ENCODE peak calls at places on chromosomes 16 and 17, in seven cellular contexts. R, K, T, C, H, A and D are unnamed samples.

GRCh38 chr17:77391668-77392375 is 251.1 kb downstream of the SEC14L1 start:
- DNase-seq in T (no peak), A (peak), H (no peak), C (no peak), K (peak), R (no peak), D (peak)

GRCh38 chr16:87487361-87487924 is 5.4 kb downstream of the ZCCHC14 start:
- DNase-seq in R (no peak), T (no peak), C (no peak), K (no peak), A (peak), H (peak), D (no peak)

GRCh38 chr17:47634870-47635269 is 14.8 kb upstream of the KPNB1 start:
- DNase-seq in T (no peak), K (no peak), C (no peak), H (no peak), R (no peak), A (no peak), D (no peak)

GRCh38 chr17:81579821-81580321 is 27.7 kb upstream of the FAAP100 start:
- DNase-seq in T (no peak), K (peak), H (no peak), C (no peak), R (no peak), A (peak), D (no peak)

GRCh38 chr17:77151236-77151635 is 10.5 kb downstream of the SEC14L1 start:
- DNase-seq in T (no peak), A (no peak), H (no peak), C (no peak), R (no peak), K (no peak), D (no peak)

GRCh38 chr17:64503341-64503740 is 2.7 kb downstream of the DDX5 start:
- DNase-seq in R (no peak), T (no peak), H (no peak), K (no peak), C (no peak), A (no peak), D (no peak)

GRCh38 chr17:71110326-71110725 is 941.0 kb downstream of the KCNJ2 start:
- DNase-seq in K (no peak), A (no peak), H (no peak), T (no peak), R (no peak), C (no peak), D (no peak)

GRCh38 chr16:27917953-27918352 is 145.6 kb downstream of the GSG1L start:
- DNase-seq in K (no peak), A (no peak), C (no peak), T (no peak), H (no peak), R (no peak), D (no peak)

GRCh38 chr16:80664226-80664625 is 123.4 kb downstream of the DYNLRB2 start:
- DNase-seq in T (no peak), C (no peak), R (no peak), K (no peak), H (no peak), A (no peak), D (no peak)

GRCh38 chr16:81838794-81839193 is 59.7 kb downstream of the PLCG2 start:
- DNase-seq in H (no peak), K (peak), A (no peak), T (no peak), R (no peak), C (peak), D (no peak)

GRCh38 chr17:59221159-59221847 is 992 bp downstream of the GDPD1 start:
- DNase-seq in C (no peak), H (peak), A (no peak), K (peak), R (no peak), T (no peak), D (no peak)

GRCh38 chr16:85041184-85041928 is 13.8 kb downstream of the KIAA0513 start:
- DNase-seq in R (no peak), T (no peak), H (no peak), A (no peak), C (no peak), K (no peak), D (no peak)

GRCh38 chr17:7263071-7263800 is 958 bp upstream of the CLDN7 start:
- DNase-seq in K (no peak), C (peak), A (peak), H (no peak), T (peak), R (no peak), D (no peak)

GRCh38 chr16:81174644-81175324 is 63.7 kb upstream of the BCO1 start:
- DNase-seq in K (peak), T (no peak), A (no peak), R (no peak), C (no peak), H (no peak), D (no peak)

GRCh38 chr17:58667934-58668597 is 23.8 kb downstream of the TEX14 start:
- DNase-seq in A (no peak), T (no peak), R (no peak), C (no peak), K (peak), H (no peak), D (no peak)

GRCh38 chr17:45307290-45308015 is 9.4 kb downstream of the MAP3K14 start:
- DNase-seq in A (no peak), K (peak), T (peak), H (no peak), C (peak), R (no peak), D (no peak)

GRCh38 chr17:83026311-83026811 is 53.0 kb upstream of the METRNL start:
- DNase-seq in C (no peak), H (no peak), K (no peak), T (no peak), R (no peak), A (no peak), D (no peak)

GRCh38 chr17:9266031-9266680 is 244.8 kb downstream of the NTN1 start:
- DNase-seq in C (no peak), R (no peak), K (no peak), T (no peak), A (no peak), H (no peak), D (no peak)

GRCh38 chr17:12727076-12727750 is 61.5 kb downstream of the MYOCD start:
- DNase-seq in H (no peak), K (peak), A (no peak), T (no peak), C (no peak), R (no peak), D (no peak)

GRCh38 chr16:49472598-49472997 is 99.0 kb downstream of the C16orf78 start:
- DNase-seq in R (no peak), C (no peak), T (no peak), H (no peak), K (no peak), A (peak), D (no peak)